ENCODE peak calls at places on chromosomes 2 and 18, in nine cellular contexts. One of them, this sample, is unnamed. For H3K36me3, the result is how much of the 10 kb centered on the place peaks cover.

GRCh38 chr2:151766421-151767153 is 32.3 kb upstream of the NEB start:
- DNase-seq in fibroblast of lung: no peak
- DNase-seq in pancreas: no peak
- DNase-seq in breast epithelium: no peak
- DNase-seq in effector memory CD4-positive, alpha-beta T cell: no peak
- DNase-seq in HepG2: no peak
- DNase-seq in H7: no peak
- DNase-seq in mucosa of descending colon: no peak
- DNase-seq in OCI-LY7: peak
- DNase-seq in this sample: no peak

GRCh38 chr2:133498615-133499585 is 69.4 kb downstream of the NCKAP5 start:
- DNase-seq in OCI-LY7: no peak
- DNase-seq in HepG2: no peak
- DNase-seq in mucosa of descending colon: no peak
- DNase-seq in fibroblast of lung: no peak
- DNase-seq in effector memory CD4-positive, alpha-beta T cell: no peak
- DNase-seq in pancreas: no peak
- DNase-seq in breast epithelium: no peak
- DNase-seq in H7: no peak
- DNase-seq in this sample: no peak

GRCh38 chr18:22185298-22185697 is 15.9 kb downstream of the GATA6 start:
- DNase-seq in HepG2: no peak
- DNase-seq in H7: peak
- DNase-seq in breast epithelium: no peak
- DNase-seq in OCI-LY7: no peak
- DNase-seq in fibroblast of lung: no peak
- DNase-seq in pancreas: no peak
- DNase-seq in mucosa of descending colon: no peak
- DNase-seq in effector memory CD4-positive, alpha-beta T cell: no peak
- DNase-seq in this sample: no peak

GRCh38 chr2:175309799-175310198 is 128.3 kb upstream of the ATP5MC3 start:
- DNase-seq in H7: peak
- DNase-seq in OCI-LY7: peak
- DNase-seq in fibroblast of lung: peak
- DNase-seq in HepG2: peak
- DNase-seq in pancreas: no peak
- DNase-seq in effector memory CD4-positive, alpha-beta T cell: no peak
- DNase-seq in mucosa of descending colon: no peak
- DNase-seq in breast epithelium: no peak
- DNase-seq in this sample: no peak

GRCh38 chr2:3738454-3738853 is 35.1 kb downstream of the DCDC2C start:
- DNase-seq in breast epithelium: no peak
- DNase-seq in H7: peak
- DNase-seq in fibroblast of lung: no peak
- DNase-seq in effector memory CD4-positive, alpha-beta T cell: no peak
- DNase-seq in OCI-LY7: peak
- DNase-seq in HepG2: peak
- DNase-seq in pancreas: no peak
- DNase-seq in mucosa of descending colon: no peak
- DNase-seq in this sample: no peak

GRCh38 chr2:29005331-29005730 is 24.2 kb downstream of the TOGARAM2 start:
- DNase-seq in breast epithelium: no peak
- DNase-seq in H7: no peak
- DNase-seq in HepG2: no peak
- DNase-seq in fibroblast of lung: no peak
- DNase-seq in mucosa of descending colon: no peak
- DNase-seq in pancreas: no peak
- DNase-seq in OCI-LY7: no peak
- DNase-seq in effector memory CD4-positive, alpha-beta T cell: no peak
- DNase-seq in this sample: no peak

GRCh38 chr2:201860541-201861154 is 54.3 kb downstream of the CDK15 start:
- DNase-seq in fibroblast of lung: peak
- DNase-seq in HepG2: peak
- DNase-seq in breast epithelium: no peak
- DNase-seq in OCI-LY7: peak
- DNase-seq in H7: peak
- DNase-seq in pancreas: peak
- DNase-seq in mucosa of descending colon: no peak
- DNase-seq in effector memory CD4-positive, alpha-beta T cell: no peak
- DNase-seq in this sample: peak

GRCh38 chr2:231597627-231598026 is 5.0 kb downstream of the TEX44 start:
- DNase-seq in HepG2: no peak
- DNase-seq in breast epithelium: no peak
- DNase-seq in effector memory CD4-positive, alpha-beta T cell: no peak
- DNase-seq in pancreas: no peak
- DNase-seq in mucosa of descending colon: no peak
- DNase-seq in fibroblast of lung: no peak
- DNase-seq in OCI-LY7: no peak
- DNase-seq in H7: no peak
- DNase-seq in this sample: no peak

GRCh38 chr18:34867520-34867919 is 157.4 kb downstream of the DTNA start:
- DNase-seq in breast epithelium: no peak
- DNase-seq in effector memory CD4-positive, alpha-beta T cell: no peak
- DNase-seq in OCI-LY7: peak
- DNase-seq in H7: peak
- DNase-seq in pancreas: no peak
- DNase-seq in HepG2: peak
- DNase-seq in mucosa of descending colon: no peak
- DNase-seq in fibroblast of lung: no peak
- DNase-seq in this sample: no peak

GRCh38 chr2:16034151-16034974 is 94.0 kb downstream of the MYCN start:
- DNase-seq in HepG2: peak
- DNase-seq in breast epithelium: no peak
- DNase-seq in OCI-LY7: no peak
- DNase-seq in effector memory CD4-positive, alpha-beta T cell: no peak
- DNase-seq in mucosa of descending colon: no peak
- DNase-seq in fibroblast of lung: no peak
- DNase-seq in pancreas: no peak
- DNase-seq in H7: peak
- DNase-seq in this sample: no peak

GRCh38 chr2:46518848-46519247 is 39.5 kb downstream of the TMEM247 start:
- DNase-seq in H7: no peak
- DNase-seq in pancreas: no peak
- DNase-seq in mucosa of descending colon: no peak
- DNase-seq in fibroblast of lung: no peak
- DNase-seq in effector memory CD4-positive, alpha-beta T cell: no peak
- DNase-seq in HepG2: no peak
- DNase-seq in OCI-LY7: no peak
- DNase-seq in breast epithelium: no peak
- DNase-seq in this sample: no peak

GRCh38 chr2:8489221-8489620 is 192.6 kb upstream of the ID2 start:
- DNase-seq in HepG2: no peak
- DNase-seq in pancreas: no peak
- DNase-seq in mucosa of descending colon: no peak
- DNase-seq in fibroblast of lung: no peak
- DNase-seq in breast epithelium: no peak
- DNase-seq in H7: no peak
- DNase-seq in OCI-LY7: no peak
- DNase-seq in effector memory CD4-positive, alpha-beta T cell: no peak
- DNase-seq in this sample: no peak

GRCh38 chr18:63457987-63458386 is 18.8 kb upstream of the SERPINB5 start:
- DNase-seq in H7: no peak
- DNase-seq in mucosa of descending colon: peak
- DNase-seq in OCI-LY7: no peak
- DNase-seq in breast epithelium: no peak
- DNase-seq in effector memory CD4-positive, alpha-beta T cell: no peak
- DNase-seq in pancreas: no peak
- DNase-seq in HepG2: no peak
- DNase-seq in fibroblast of lung: no peak
- DNase-seq in this sample: no peak

GRCh38 chr2:72982781-72983499 is 65.6 kb downstream of the EMX1 start:
- DNase-seq in H7: no peak
- DNase-seq in fibroblast of lung: no peak
- DNase-seq in mucosa of descending colon: peak
- DNase-seq in OCI-LY7: no peak
- DNase-seq in breast epithelium: no peak
- DNase-seq in HepG2: no peak
- DNase-seq in effector memory CD4-positive, alpha-beta T cell: no peak
- DNase-seq in pancreas: no peak
- DNase-seq in this sample: no peak

GRCh38 chr2:210559167-210559566 is 2.8 kb downstream of the CPS1 start:
- DNase-seq in H7: no peak
- DNase-seq in fibroblast of lung: no peak
- DNase-seq in OCI-LY7: no peak
- DNase-seq in effector memory CD4-positive, alpha-beta T cell: no peak
- DNase-seq in pancreas: no peak
- DNase-seq in HepG2: no peak
- DNase-seq in mucosa of descending colon: no peak
- DNase-seq in breast epithelium: no peak
- DNase-seq in this sample: no peak

GRCh38 chr2:173264603-173265366 is 89.9 kb upstream of the CDCA7 start:
- DNase-seq in HepG2: no peak
- DNase-seq in mucosa of descending colon: no peak
- DNase-seq in pancreas: peak
- DNase-seq in effector memory CD4-positive, alpha-beta T cell: no peak
- DNase-seq in breast epithelium: no peak
- DNase-seq in OCI-LY7: peak
- DNase-seq in fibroblast of lung: no peak
- DNase-seq in H7: no peak
- DNase-seq in this sample: no peak

GRCh38 chr2:32010670-32011565 is at the start of gene MEMO1:
- DNase-seq in effector memory CD4-positive, alpha-beta T cell: peak
- DNase-seq in OCI-LY7: peak
- DNase-seq in breast epithelium: peak
- DNase-seq in H7: peak
- DNase-seq in fibroblast of lung: peak
- DNase-seq in HepG2: peak
- DNase-seq in pancreas: peak
- DNase-seq in mucosa of descending colon: peak
- DNase-seq in this sample: peak

GRCh38 chr18:36460854-36461253 is 163.3 kb downstream of the FHOD3 start:
- DNase-seq in fibroblast of lung: no peak
- DNase-seq in H7: no peak
- DNase-seq in OCI-LY7: no peak
- DNase-seq in HepG2: no peak
- DNase-seq in pancreas: no peak
- DNase-seq in breast epithelium: no peak
- DNase-seq in mucosa of descending colon: no peak
- DNase-seq in effector memory CD4-positive, alpha-beta T cell: no peak
- DNase-seq in this sample: no peak

GRCh38 chr2:227154976-227155375 is 9.0 kb downstream of the COL4A4 start:
- DNase-seq in effector memory CD4-positive, alpha-beta T cell: no peak
- DNase-seq in H7: no peak
- DNase-seq in HepG2: no peak
- DNase-seq in mucosa of descending colon: no peak
- DNase-seq in pancreas: no peak
- DNase-seq in breast epithelium: no peak
- DNase-seq in OCI-LY7: no peak
- DNase-seq in fibroblast of lung: peak
- DNase-seq in this sample: no peak

GRCh38 chr18:59704146-59704545 is 6.9 kb upstream of the CCBE1 start:
- DNase-seq in H7: no peak
- DNase-seq in OCI-LY7: no peak
- DNase-seq in HepG2: no peak
- DNase-seq in effector memory CD4-positive, alpha-beta T cell: no peak
- DNase-seq in pancreas: no peak
- DNase-seq in mucosa of descending colon: no peak
- DNase-seq in breast epithelium: no peak
- DNase-seq in fibroblast of lung: no peak
- DNase-seq in this sample: no peak

GRCh38 chr2:54052825-54053718 is 62.3 kb upstream of the ACYP2 start:
- DNase-seq in fibroblast of lung: no peak
- DNase-seq in breast epithelium: no peak
- DNase-seq in OCI-LY7: peak
- DNase-seq in pancreas: no peak
- DNase-seq in H7: peak
- DNase-seq in mucosa of descending colon: no peak
- DNase-seq in HepG2: no peak
- DNase-seq in effector memory CD4-positive, alpha-beta T cell: no peak
- DNase-seq in this sample: no peak

DNA sequence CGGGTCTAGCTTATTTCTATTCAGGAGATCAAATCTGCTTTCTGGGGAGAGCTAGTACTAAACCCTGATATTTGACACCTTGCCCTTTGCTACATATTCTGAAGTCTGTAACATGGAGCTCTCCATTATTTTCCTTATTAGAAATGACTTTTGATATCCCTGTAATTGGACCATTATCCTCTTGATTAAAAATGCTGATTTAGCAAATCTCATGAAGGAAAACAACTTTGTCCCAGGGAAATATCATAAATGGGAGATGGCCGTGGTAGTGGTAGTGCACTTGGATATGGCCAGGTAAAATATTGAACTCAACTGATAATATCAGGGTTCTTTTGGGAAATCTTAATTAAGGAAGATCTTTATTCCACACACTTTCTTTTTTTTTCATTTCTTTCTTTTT is 326.5 kb downstream of the RPRM start:
- DNase-seq in breast epithelium: no peak
- DNase-seq in HepG2: no peak
- DNase-seq in H7: no peak
- DNase-seq in OCI-LY7: no peak
- DNase-seq in mucosa of descending colon: no peak
- DNase-seq in effector memory CD4-positive, alpha-beta T cell: no peak
- DNase-seq in pancreas: no peak
- DNase-seq in fibroblast of lung: no peak
- DNase-seq in this sample: no peak
- H3K36me3 ChIP-seq in breast epithelium: under half
- H3K36me3 ChIP-seq in HepG2: under half
- H3K36me3 ChIP-seq in H7: under half
- H3K36me3 ChIP-seq in OCI-LY7: under half
- H3K36me3 ChIP-seq in mucosa of descending colon: under half
- H3K36me3 ChIP-seq in effector memory CD4-positive, alpha-beta T cell: under half
- H3K36me3 ChIP-seq in pancreas: under half
- H3K36me3 ChIP-seq in fibroblast of lung: under half
- H3K36me3 ChIP-seq in this sample: under half

DNA sequence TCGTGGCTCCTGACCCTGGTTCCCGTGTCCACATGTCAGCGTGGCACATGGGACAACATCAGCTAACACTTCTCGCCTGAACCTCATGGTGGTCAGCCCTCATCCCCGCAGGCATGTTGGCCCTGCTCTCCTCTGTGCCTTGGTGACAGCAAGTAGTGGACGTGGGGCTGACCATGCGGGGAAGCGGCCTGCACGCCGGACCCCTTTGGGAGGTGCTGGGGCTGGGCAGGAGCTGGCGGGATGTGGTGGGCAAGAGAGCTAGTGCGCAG is 249.5 kb downstream of the TWIST2 start:
- DNase-seq in effector memory CD4-positive, alpha-beta T cell: no peak
- DNase-seq in H7: no peak
- DNase-seq in HepG2: no peak
- DNase-seq in fibroblast of lung: no peak
- DNase-seq in breast epithelium: no peak
- DNase-seq in mucosa of descending colon: no peak
- DNase-seq in OCI-LY7: no peak
- DNase-seq in pancreas: no peak
- DNase-seq in this sample: no peak
- H3K36me3 ChIP-seq in effector memory CD4-positive, alpha-beta T cell: under half
- H3K36me3 ChIP-seq in H7: under half
- H3K36me3 ChIP-seq in HepG2: under half
- H3K36me3 ChIP-seq in fibroblast of lung: under half
- H3K36me3 ChIP-seq in breast epithelium: under half
- H3K36me3 ChIP-seq in mucosa of descending colon: under half
- H3K36me3 ChIP-seq in OCI-LY7: under half
- H3K36me3 ChIP-seq in pancreas: under half
- H3K36me3 ChIP-seq in this sample: under half

GRCh38 chr2:178782236-178782635 is 25.0 kb downstream of the TTN start:
- DNase-seq in fibroblast of lung: no peak
- DNase-seq in effector memory CD4-positive, alpha-beta T cell: no peak
- DNase-seq in HepG2: no peak
- DNase-seq in OCI-LY7: no peak
- DNase-seq in pancreas: no peak
- DNase-seq in breast epithelium: no peak
- DNase-seq in mucosa of descending colon: no peak
- DNase-seq in H7: no peak
- DNase-seq in this sample: no peak
- H3K36me3 ChIP-seq in fibroblast of lung: under half
- H3K36me3 ChIP-seq in effector memory CD4-positive, alpha-beta T cell: under half
- H3K36me3 ChIP-seq in HepG2: under half
- H3K36me3 ChIP-seq in OCI-LY7: under half
- H3K36me3 ChIP-seq in pancreas: under half
- H3K36me3 ChIP-seq in breast epithelium: under half
- H3K36me3 ChIP-seq in mucosa of descending colon: under half
- H3K36me3 ChIP-seq in H7: under half
- H3K36me3 ChIP-seq in this sample: under half

GRCh38 chr2:51859260-51859659 is 827.3 kb upstream of the NRXN1 start:
- DNase-seq in HepG2: no peak
- DNase-seq in mucosa of descending colon: no peak
- DNase-seq in H7: no peak
- DNase-seq in breast epithelium: no peak
- DNase-seq in OCI-LY7: no peak
- DNase-seq in pancreas: no peak
- DNase-seq in effector memory CD4-positive, alpha-beta T cell: no peak
- DNase-seq in fibroblast of lung: no peak
- DNase-seq in this sample: no peak
- H3K36me3 ChIP-seq in HepG2: under half
- H3K36me3 ChIP-seq in mucosa of descending colon: under half
- H3K36me3 ChIP-seq in H7: under half
- H3K36me3 ChIP-seq in breast epithelium: under half
- H3K36me3 ChIP-seq in OCI-LY7: under half
- H3K36me3 ChIP-seq in pancreas: under half
- H3K36me3 ChIP-seq in effector memory CD4-positive, alpha-beta T cell: under half
- H3K36me3 ChIP-seq in fibroblast of lung: under half
- H3K36me3 ChIP-seq in this sample: under half

This sample was measured in SJSA1.